ENCODE peak calls at places on chromosomes 13 and 19, in ten cellular contexts. G, H, X, Z, J, N, B, P, L and O are unnamed samples.

GRCh38 chr13:64505511-64505910 is 2724.6 kb downstream of the PCDH9 start:
- DNase-seq in P (peak), L (no peak), G (no peak), X (no peak), H (no peak), Z (no peak), N (no peak), B (no peak), J (no peak), O (no peak)

GRCh38 chr13:37386276-37386675 is 212.3 kb downstream of the POSTN start:
- DNase-seq in N (no peak), X (no peak), L (no peak), B (peak), G (no peak), Z (no peak), J (no peak), P (peak), H (no peak), O (no peak)

GRCh38 chr13:113941571-113942191 is 32.2 kb downstream of the C13orf46 start:
- DNase-seq in P (peak), L (no peak), G (no peak), Z (no peak), X (no peak), J (no peak), N (no peak), H (no peak), B (no peak), O (no peak)

GRCh38 chr19:4896372-4896771 is 6.3 kb downstream of the ARRDC5 start:
- DNase-seq in B (no peak), P (peak), X (no peak), Z (no peak), H (no peak), L (no peak), G (no peak), J (no peak), N (no peak), O (no peak)

GRCh38 chr13:80441968-80442367 is 101.0 kb upstream of the SPRY2 start:
- DNase-seq in G (no peak), P (no peak), N (no peak), X (no peak), B (no peak), J (no peak), H (no peak), L (no peak), Z (no peak), O (no peak)

GRCh38 chr19:7638802-7639465 is 2.0 kb downstream of the STXBP2 start:
- DNase-seq in B (no peak), G (no peak), N (no peak), P (no peak), H (no peak), L (no peak), J (no peak), X (no peak), Z (no peak), O (no peak)

GRCh38 chr13:40235160-40235796 is 431.2 kb downstream of the FOXO1 start:
- DNase-seq in P (no peak), L (no peak), H (no peak), B (no peak), Z (no peak), J (no peak), X (no peak), N (no peak), G (no peak), O (peak)

GRCh38 chr13:33277351-33277750 is 8.2 kb downstream of the STARD13 start:
- DNase-seq in Z (no peak), J (no peak), H (no peak), N (no peak), P (no peak), B (no peak), G (no peak), X (no peak), L (no peak), O (no peak)

GRCh38 chr19:18160792-18161690 is 8.1 kb downstream of the PIK3R2 start:
- DNase-seq in H (peak), G (peak), N (peak), L (peak), B (no peak), Z (no peak), J (no peak), P (peak), X (peak), O (no peak)

GRCh38 chr19:39178296-39179006 is 18.3 kb upstream of the NCCRP1 start:
- DNase-seq in G (no peak), B (no peak), J (no peak), P (no peak), Z (no peak), L (no peak), H (no peak), X (no peak), N (no peak), O (no peak)

GRCh38 chr19:46718157-46718933 is 1.4 kb upstream of the PRKD2 start:
- DNase-seq in G (no peak), N (peak), L (no peak), J (no peak), Z (no peak), B (no peak), H (peak), X (no peak), P (no peak), O (no peak)

GRCh38 chr13:105363747-105364177 is 1171.7 kb downstream of the EFNB2 start:
- DNase-seq in L (no peak), N (no peak), H (no peak), Z (no peak), G (no peak), B (no peak), P (no peak), X (no peak), J (no peak), O (no peak)

GRCh38 chr13:109646423-109646822 is 140.0 kb downstream of the IRS2 start:
- DNase-seq in J (no peak), P (no peak), X (no peak), H (no peak), L (no peak), G (no peak), N (no peak), B (no peak), Z (no peak), O (no peak)

GRCh38 chr13:46172531-46172991 is 9.4 kb downstream of the LCP1 start:
- DNase-seq in J (no peak), X (no peak), H (no peak), G (no peak), P (no peak), N (peak), L (no peak), B (no peak), Z (no peak), O (no peak)

GRCh38 chr19:18672044-18672451 is 11.4 kb upstream of the CRTC1 start:
- DNase-seq in N (no peak), H (no peak), B (no peak), J (no peak), P (no peak), L (no peak), Z (no peak), G (no peak), X (no peak), O (no peak)

GRCh38 chr13:75415720-75416119 is 66.2 kb downstream of the TBC1D4 start:
- DNase-seq in P (peak), X (no peak), Z (no peak), H (no peak), G (no peak), J (no peak), N (no peak), B (peak), L (no peak), O (peak)

GRCh38 chr19:13742756-13743155 is 21.6 kb upstream of the MRI1 start:
- DNase-seq in N (no peak), P (no peak), B (no peak), J (no peak), Z (no peak), G (no peak), X (no peak), L (no peak), H (no peak), O (no peak)

GRCh38 chr13:20171364-20171763 is 10.5 kb upstream of the GJA3 start:
- DNase-seq in N (no peak), P (no peak), Z (no peak), G (no peak), B (no peak), L (no peak), J (no peak), X (no peak), H (peak), O (no peak)

GRCh38 chr19:28221736-28222135 is 991.2 kb downstream of the UQCRFS1 start:
- DNase-seq in N (no peak), P (peak), J (no peak), L (no peak), G (no peak), Z (no peak), X (no peak), B (no peak), H (peak), O (no peak)

GRCh38 chr19:9309974-9310446 is 372 bp upstream of the ZNF699 start:
- DNase-seq in G (peak), B (peak), L (peak), N (peak), P (peak), J (peak), Z (peak), H (peak), X (peak), O (no peak)

GRCh38 chr19:39544201-39544903 is 4.4 kb upstream of the EID2 start:
- DNase-seq in G (no peak), B (no peak), L (no peak), H (no peak), Z (no peak), P (peak), J (no peak), N (no peak), X (no peak), O (no peak)

GRCh38 chr13:91165758-91166157 is 181.7 kb upstream of the MIR17HG start:
- DNase-seq in Z (no peak), J (no peak), B (no peak), X (no peak), G (no peak), L (no peak), H (no peak), N (no peak), P (no peak), O (no peak)

GRCh38 chr13:110380359-110381028 is 73.4 kb downstream of the COL4A2 start:
- DNase-seq in L (peak), X (no peak), P (peak), H (peak), J (no peak), B (no peak), G (no peak), Z (no peak), N (no peak), O (no peak)

GRCh38 chr19:6026390-6026897 is 48.5 kb upstream of the RANBP3 start:
- DNase-seq in P (no peak), B (no peak), J (no peak), G (no peak), L (no peak), X (no peak), Z (no peak), N (no peak), H (peak), O (no peak)

GRCh38 chr13:49679244-49679643 is 12.0 kb downstream of the EBPL start:
- DNase-seq in L (no peak), B (no peak), G (no peak), N (no peak), P (no peak), J (no peak), H (peak), Z (no peak), X (no peak), O (no peak)

GRCh38 chr13:25819856-25820530 is 231.8 kb downstream of the SHISA2 start:
- DNase-seq in X (no peak), J (no peak), Z (no peak), L (no peak), N (no peak), H (no peak), G (no peak), B (no peak), P (no peak), O (no peak)

GRCh38 chr13:96684472-96684871 is 309.8 kb downstream of the OXGR1 start:
- DNase-seq in J (no peak), B (no peak), X (peak), Z (no peak), N (no peak), H (no peak), L (no peak), P (no peak), G (no peak), O (no peak)

GRCh38 chr19:32605544-32605943 is 24.6 kb downstream of the PDCD5 start:
- DNase-seq in P (no peak), X (no peak), B (no peak), H (no peak), Z (no peak), J (no peak), G (no peak), N (no peak), L (no peak), O (no peak)

GRCh38 chr13:72530471-72530870 is 197.0 kb downstream of the MZT1 start:
- DNase-seq in N (no peak), Z (no peak), B (no peak), X (no peak), L (no peak), P (peak), G (no peak), J (no peak), H (no peak), O (no peak)

GRCh38 chr13:113930711-113931637 is 42.9 kb downstream of the C13orf46 start:
- DNase-seq in X (no peak), H (peak), J (peak), N (no peak), L (peak), P (no peak), B (no peak), G (peak), Z (no peak), O (no peak)

GRCh38 chr19:55373318-55373992 is 3.2 kb upstream of the TMEM190 start:
- DNase-seq in P (no peak), B (no peak), J (peak), H (peak), X (no peak), Z (no peak), G (no peak), L (no peak), N (no peak), O (no peak)

GRCh38 chr13:48221301-48222190 is 11.5 kb upstream of the ITM2B start:
- DNase-seq in N (no peak), Z (no peak), J (no peak), G (no peak), B (no peak), P (no peak), X (no peak), H (no peak), L (peak), O (no peak)
- H3K4me3 ChIP-seq in N (no peak), Z (no peak), J (no peak), G (no peak), B (no peak), P (no peak), X (peak), H (no peak), L (peak), O (no peak)

GRCh38 chr13:30037306-30037705 is 186.9 kb upstream of the UBL3 start:
- DNase-seq in B (no peak), P (peak), J (no peak), G (no peak), X (no peak), L (no peak), H (peak), Z (no peak), N (no peak), O (no peak)

GRCh38 chr13:30039506-30039905 is 189.1 kb upstream of the UBL3 start:
- DNase-seq in L (no peak), Z (no peak), P (no peak), J (no peak), G (no peak), H (peak), B (no peak), N (no peak), X (no peak), O (no peak)

GRCh38 chr13:30037766-30038165 is 187.3 kb upstream of the UBL3 start:
- DNase-seq in Z (no peak), G (no peak), X (no peak), B (peak), H (peak), N (no peak), J (no peak), L (no peak), P (peak), O (peak)

GRCh38 chr13:30042272-30042671 is 191.9 kb upstream of the UBL3 start:
- DNase-seq in X (no peak), P (no peak), Z (no peak), N (no peak), L (no peak), G (no peak), J (no peak), H (peak), B (no peak), O (no peak)

DNA sequence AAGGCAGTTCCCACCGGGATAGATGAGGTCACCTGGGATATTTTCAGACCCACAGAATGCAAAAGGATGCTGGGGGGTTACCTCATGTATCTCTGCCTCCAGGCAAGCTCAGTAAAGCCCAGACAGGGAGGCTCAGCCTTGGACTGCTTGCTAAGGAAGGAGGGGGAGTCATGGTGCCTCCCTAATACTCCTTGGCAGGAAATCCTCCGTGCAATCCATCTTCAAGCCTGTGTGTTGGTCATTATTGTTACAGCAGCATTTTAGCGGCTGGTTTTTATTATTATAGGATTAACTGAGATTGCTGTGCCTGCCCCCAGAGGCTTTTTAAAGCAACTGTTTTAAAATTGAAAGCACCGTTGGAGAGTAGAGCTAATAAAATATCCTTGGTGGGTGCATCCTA is 188.5 kb upstream of the UBL3 start:
- DNase-seq in G (no peak), P (peak), L (peak), Z (no peak), B (peak), N (no peak), X (no peak), J (no peak), H (peak), O (peak)
- TF ChIP-seq CTCF in G (no peak), P (peak), L (no peak), Z (no peak), B (peak), N (no peak), X (no peak), J (no peak), H (peak), O (peak)

GRCh38 chr13:100063906-100064305 is 25.0 kb upstream of the PCCA start:
- DNase-seq in L (no peak), Z (no peak), G (no peak), N (no peak), B (no peak), H (no peak), X (no peak), J (no peak), P (no peak), O (no peak)

GRCh38 chr13:100068532-100068931 is 20.4 kb upstream of the PCCA start:
- DNase-seq in Z (no peak), N (no peak), X (no peak), L (no peak), H (no peak), G (no peak), B (no peak), J (no peak), P (no peak), O (no peak)

GRCh38 chr13:100063333-100063732 is 25.6 kb upstream of the PCCA start:
- DNase-seq in X (no peak), Z (no peak), H (no peak), G (no peak), P (peak), L (no peak), B (no peak), N (no peak), J (no peak), O (no peak)

GRCh38 chr13:100069278-100069677 is 19.6 kb upstream of the PCCA start:
- DNase-seq in B (peak), J (no peak), P (peak), N (no peak), L (no peak), Z (no peak), X (no peak), H (no peak), G (no peak), O (no peak)
- H3K4me3 ChIP-seq in B (no peak), J (no peak), P (no peak), N (no peak), L (no peak), Z (no peak), X (no peak), H (no peak), G (no peak), O (no peak)

DNA sequence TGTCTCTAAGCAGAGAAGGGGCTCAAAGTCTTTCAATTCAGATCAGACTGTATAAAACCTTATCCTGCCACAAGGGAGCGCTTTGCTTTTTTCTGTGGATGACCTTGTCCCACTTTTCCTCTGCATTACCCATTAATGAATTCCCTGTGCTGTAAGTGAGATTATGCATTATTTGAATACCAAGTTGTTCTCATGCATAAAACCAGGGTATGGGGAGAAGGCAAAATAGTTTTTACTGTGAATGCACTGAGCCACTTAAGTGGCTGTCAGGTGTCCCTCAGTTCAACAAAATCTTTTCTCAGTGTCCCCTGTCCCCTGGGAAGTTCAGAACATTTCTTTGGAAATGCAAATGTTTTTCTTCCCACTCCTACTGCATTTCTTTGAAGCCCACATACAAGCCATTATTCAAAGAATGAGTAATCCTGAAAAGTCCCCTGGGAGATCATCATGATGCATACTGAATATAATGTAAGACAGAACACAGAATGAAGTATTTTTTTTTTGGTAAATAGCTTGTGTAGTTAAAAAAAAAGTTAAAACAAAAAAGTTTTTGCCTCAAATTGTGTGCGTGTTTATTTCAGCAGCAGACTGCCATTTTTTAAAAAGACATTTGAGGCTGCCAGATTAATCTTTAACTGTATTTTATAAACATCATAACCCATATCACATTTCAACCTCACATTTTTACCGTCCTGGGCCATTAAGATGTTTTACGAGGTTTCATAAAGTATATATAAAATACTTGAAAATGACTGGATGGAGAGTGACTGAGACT is 506.7 kb upstream of the PCDH9 start:
- DNase-seq in N (no peak), L (no peak), G (no peak), H (peak), Z (no peak), J (no peak), X (no peak), P (peak), B (no peak), O (no peak)
- TF ChIP-seq CTCF in N (no peak), L (no peak), G (no peak), H (peak), Z (peak), J (peak), X (no peak), P (peak), B (no peak), O (no peak)